ENCODE peak calls at places on chromosomes 11 and 22, in seven cellular contexts. N is GM23248; H is fibroblast of lung; G is left ventricle myocardium inferior; D is sigmoid colon; Y is naive thymus-derived CD4-positive, alpha-beta T cell; C is BJ. I is an unnamed sample.

GRCh38 chr11:88175707-88176066 is 444 bp upstream of the RAB38 start:
- DNase-seq in Y (no peak), H (peak), N (peak), G (no peak), C (no peak), D (no peak), I (peak)

GRCh38 chr11:75167617-75168016 is 16.7 kb downstream of the SLCO2B1 start:
- DNase-seq in G (no peak), C (no peak), N (no peak), D (no peak), H (no peak), Y (no peak), I (no peak)

GRCh38 chr22:33715221-33715620 is 205.1 kb downstream of the LARGE1 start:
- DNase-seq in G (no peak), H (no peak), N (no peak), C (no peak), Y (no peak), D (no peak), I (no peak)

GRCh38 chr11:111938687-111939160 is 1.6 kb downstream of the DIXDC1 start:
- DNase-seq in N (peak), G (no peak), C (no peak), Y (no peak), D (no peak), H (peak), I (peak)

GRCh38 chr22:41846268-41847002 is 13.5 kb downstream of the SREBF2 start:
- DNase-seq in G (no peak), C (no peak), H (no peak), D (no peak), Y (no peak), N (no peak), I (no peak)

GRCh38 chr11:95100856-95101507 is 11.3 kb downstream of the ENDOD1 start:
- DNase-seq in H (no peak), Y (no peak), D (no peak), N (no peak), C (no peak), G (no peak), I (no peak)

GRCh38 chr11:91220476-91221202 is 997.8 kb upstream of the CHORDC1 start:
- DNase-seq in Y (no peak), D (no peak), C (no peak), G (no peak), N (peak), H (peak), I (peak)

GRCh38 chr11:128776434-128777284 is 82.8 kb downstream of the FLI1 start:
- DNase-seq in C (no peak), N (peak), Y (no peak), G (peak), D (no peak), H (peak), I (peak)

GRCh38 chr11:101880208-101880607 is 34.6 kb upstream of the CEP126 start:
- DNase-seq in H (peak), Y (no peak), G (no peak), D (no peak), C (no peak), N (peak), I (peak)

GRCh38 chr11:67006029-67006884 is 16.7 kb upstream of the SYT12 start:
- DNase-seq in D (no peak), Y (no peak), H (peak), G (no peak), C (no peak), N (peak), I (peak)

GRCh38 chr11:69609351-69609750 is 31.6 kb upstream of the CCND1 start:
- DNase-seq in N (no peak), D (no peak), G (no peak), H (no peak), C (no peak), Y (no peak), I (no peak)

GRCh38 chr11:110862407-110862806 is 150.2 kb upstream of the ARHGAP20 start:
- DNase-seq in N (no peak), H (no peak), G (no peak), Y (no peak), C (no peak), D (no peak), I (no peak)

GRCh38 chr22:35839811-35840739 is 122.4 kb downstream of the APOL5 start:
- DNase-seq in G (peak), H (peak), C (peak), N (peak), D (peak), Y (no peak), I (peak)

GRCh38 chr11:119147604-119148333 is 1.1 kb upstream of the ABCG4 start:
- DNase-seq in C (no peak), G (no peak), N (no peak), D (no peak), Y (no peak), H (no peak), I (no peak)

GRCh38 chr11:66343176-66343575 is 1.7 kb downstream of the BRMS1 start:
- DNase-seq in N (no peak), H (no peak), G (no peak), C (no peak), Y (no peak), D (peak), I (no peak)

GRCh38 chr11:76455931-76456330 is 11.1 kb downstream of the EMSY start:
- DNase-seq in Y (no peak), G (no peak), H (no peak), N (peak), C (no peak), D (no peak), I (no peak)

GRCh38 chr22:44292007-44292370 is 20.8 kb downstream of the SHISAL1 start:
- DNase-seq in H (no peak), G (no peak), N (no peak), C (no peak), D (no peak), Y (no peak), I (no peak)

DNA sequence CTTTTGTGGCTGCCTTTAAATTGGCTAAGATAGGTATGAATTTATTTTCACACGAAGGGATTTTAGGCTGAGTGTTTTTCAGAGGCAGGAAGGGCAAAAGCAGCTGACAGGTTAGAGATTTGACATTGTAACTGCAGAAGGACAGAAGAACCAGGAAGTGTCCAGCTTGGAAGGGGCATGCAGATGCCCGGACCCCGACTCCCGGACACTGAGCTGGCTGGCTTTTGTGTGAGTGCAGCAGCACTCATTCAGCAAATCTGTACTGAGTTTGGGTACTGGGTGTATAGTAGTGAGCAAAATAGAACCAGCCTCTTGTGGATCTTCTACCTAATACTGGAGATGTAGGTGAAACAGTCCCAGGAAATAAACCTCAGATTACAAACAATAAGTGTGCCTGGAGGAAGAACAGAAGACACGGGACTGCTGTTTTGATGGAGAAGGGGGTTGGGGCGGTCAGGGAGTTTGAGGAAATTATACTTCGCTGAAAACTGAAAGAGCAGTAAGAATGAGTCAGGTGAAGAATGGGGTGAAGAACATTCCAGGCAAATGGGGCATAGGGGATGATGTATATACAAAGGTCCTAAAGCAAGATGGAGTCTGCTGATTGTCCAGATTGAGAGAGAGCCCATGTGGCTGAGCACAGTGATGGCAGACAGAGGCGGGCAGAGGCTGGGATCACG is 64.6 kb downstream of the PPFIBP2 start:
- DNase-seq in C (no peak), Y (no peak), N (peak), G (no peak), H (no peak), D (no peak), I (no peak)
- H3K4me3 ChIP-seq in C (peak), Y (no peak), N (peak), G (peak), H (peak), D (peak), I (no peak)

GRCh38 chr11:10742460-10743208 is 8.4 kb upstream of the CTR9 start:
- DNase-seq in Y (no peak), D (no peak), H (peak), G (no peak), N (peak), C (peak), I (peak)
- H3K4me3 ChIP-seq in Y (peak), D (no peak), H (no peak), G (no peak), N (no peak), C (no peak), I (no peak)

GRCh38 chr11:120938255-120938654 is 85.6 kb upstream of the TBCEL start:
- DNase-seq in N (no peak), H (no peak), D (no peak), Y (no peak), G (no peak), C (no peak), I (no peak)

GRCh38 chr11:120941000-120941399 is 82.9 kb upstream of the TBCEL start:
- DNase-seq in C (no peak), D (no peak), H (no peak), Y (no peak), N (peak), G (no peak), I (peak)

GRCh38 chr11:120945042-120945441 is 78.9 kb upstream of the TBCEL start:
- DNase-seq in C (no peak), Y (no peak), N (no peak), D (no peak), G (no peak), H (no peak), I (no peak)

GRCh38 chr11:120940297-120940847 is 83.5 kb upstream of the TBCEL start:
- DNase-seq in C (no peak), N (no peak), H (no peak), Y (no peak), G (no peak), D (no peak), I (no peak)

GRCh38 chr11:120942701-120943100 is 81.2 kb upstream of the TBCEL start:
- DNase-seq in N (no peak), H (no peak), D (no peak), C (no peak), Y (no peak), G (no peak), I (no peak)
- H3K4me3 ChIP-seq in N (no peak), H (no peak), D (no peak), C (no peak), Y (no peak), G (no peak), I (no peak)

GRCh38 chr11:130181295-130182272 is 22.0 kb downstream of the ST14 start:
- DNase-seq in N (peak), G (no peak), D (no peak), C (no peak), H (peak), Y (no peak), I (peak)
- H3K4me3 ChIP-seq in N (no peak), G (no peak), D (no peak), C (no peak), H (no peak), Y (no peak), I (no peak)

GRCh38 chr11:47375020-47375419 is 3.3 kb downstream of the SPI1 start:
- DNase-seq in C (no peak), N (no peak), Y (no peak), G (no peak), H (no peak), D (no peak), I (no peak)

GRCh38 chr11:47373876-47374820 is 4.2 kb downstream of the SPI1 start:
- DNase-seq in H (peak), N (peak), G (peak), Y (peak), D (peak), C (no peak), I (peak)

GRCh38 chr11:47376543-47377371 is 1.6 kb downstream of the SPI1 start:
- DNase-seq in D (no peak), N (peak), H (no peak), G (peak), Y (no peak), C (no peak), I (peak)

GRCh38 chr11:47376183-47376542 is 2.2 kb downstream of the SPI1 start:
- DNase-seq in D (no peak), N (no peak), H (no peak), Y (no peak), C (no peak), G (no peak), I (no peak)

GRCh38 chr11:47375546-47376085 is 2.7 kb downstream of the SPI1 start:
- DNase-seq in H (no peak), Y (no peak), N (no peak), C (no peak), G (no peak), D (no peak), I (no peak)
- H3K4me3 ChIP-seq in H (no peak), Y (no peak), N (no peak), C (no peak), G (peak), D (peak), I (no peak)